ENCODE peak calls at places on chromosomes 11 and 22, in four cellular contexts. F is HepG2, A is GM12878, L is K562. G is an unnamed sample.

GRCh38 chr11:35337136-35337918 is 82.0 kb downstream of the SLC1A2 start:
- DNase-seq in F (peak; percentile 85), A (no peak), L (peak; percentile 26), G (no peak)

GRCh38 chr11:57164317-57164716 is 17.4 kb upstream of the LRRC55 start:
- DNase-seq in F (no peak), A (no peak), L (no peak), G (no peak)

GRCh38 chr22:26845016-26845728 is 187.8 kb downstream of the MIAT start:
- DNase-seq in F (no peak), A (no peak), L (no peak), G (no peak)

GRCh38 chr11:43943931-43944751 is 1.7 kb downstream of the C11orf96 start:
- DNase-seq in F (no peak), A (no peak), L (no peak), G (no peak)

GRCh38 chr11:10303558-10304363 is 1.1 kb upstream of the ADM start:
- DNase-seq in F (peak; percentile 44), A (no peak), L (no peak), G (no peak)

GRCh38 chr11:6319001-6319878 is 1.1 kb downstream of the CAVIN3 start:
- DNase-seq in F (no peak), A (no peak), L (no peak), G (no peak)

GRCh38 chr11:109267293-109268095 is 154.5 kb upstream of the C11orf87 start:
- DNase-seq in F (no peak), A (no peak), L (no peak), G (no peak)

GRCh38 chr11:9330387-9331384 is 16.3 kb upstream of the TMEM41B start:
- DNase-seq in F (no peak), A (no peak), L (no peak), G (no peak)

GRCh38 chr22:23212061-23213030 is 32.0 kb downstream of the BCR start:
- DNase-seq in F (no peak), A (no peak), L (peak; percentile 60), G (no peak)

GRCh38 chr11:34331329-34331728 is 26.5 kb downstream of the ABTB2 start:
- DNase-seq in F (no peak), A (no peak), L (no peak), G (no peak)

GRCh38 chr11:91822805-91823204 is 401.8 kb upstream of the FAT3 start:
- DNase-seq in F (no peak), A (no peak), L (no peak), G (no peak)

GRCh38 chr11:95692526-95693270 is 96.9 kb downstream of the FAM76B start:
- DNase-seq in F (no peak), A (no peak), L (no peak), G (no peak)

GRCh38 chr11:100576044-100577021 is 110.8 kb upstream of the ARHGAP42 start:
- DNase-seq in F (peak; percentile 41), A (peak; percentile 9), L (peak; percentile 45), G (peak; percentile 42)

GRCh38 chr22:27476729-27477128 is 324.8 kb downstream of the MN1 start:
- DNase-seq in F (no peak), A (no peak), L (no peak), G (no peak)

GRCh38 chr11:47348859-47349258 is 3.6 kb downstream of the MYBPC3 start:
- DNase-seq in F (peak; percentile 53), A (no peak), L (no peak), G (peak; percentile 49)

GRCh38 chr22:35434061-35434750 is 34.3 kb downstream of the MCM5 start:
- DNase-seq in F (no peak), A (no peak), L (peak; percentile 39), G (no peak)

GRCh38 chr11:100827934-100828661 is 141.0 kb downstream of the ARHGAP42 start:
- DNase-seq in F (peak; percentile 80), A (peak; percentile 32), L (no peak), G (peak; percentile 24)

GRCh38 chr11:118530683-118531596 is at the start of gene TMEM25:
- DNase-seq in F (peak; percentile 32), A (no peak), L (peak; percentile 93), G (peak; percentile 84)

GRCh38 chr22:43127166-43127908 is 15.9 kb downstream of the MCAT start:
- DNase-seq in F (no peak), A (no peak), L (peak; percentile 61), G (no peak)

GRCh38 chr22:26406118-26406517 is 22.9 kb upstream of the ASPHD2 start:
- DNase-seq in F (no peak), A (no peak), L (no peak), G (no peak)

GRCh38 chr11:129230006-129230405 is 37.9 kb upstream of the ARHGAP32 start:
- DNase-seq in F (no peak), A (no peak), L (no peak), G (no peak)

GRCh38 chr11:8017894-8018741 is 31.0 kb downstream of the EIF3F start:
- DNase-seq in F (no peak), A (no peak), L (no peak), G (no peak)

GRCh38 chr11:120511116-120511803 is at the start of gene GRIK4:
- DNase-seq in F (peak; percentile 52), A (no peak), L (peak; percentile 92), G (peak; percentile 93)

GRCh38 chr22:37930270-37930951 is 23.0 kb downstream of the C22orf23 start:
- DNase-seq in F (no peak), A (no peak), L (peak; percentile 29), G (peak; percentile 51)

GRCh38 chr11:86608251-86608799 is 64.1 kb downstream of the ME3 start:
- DNase-seq in F (peak; percentile 60), A (peak; percentile 21), L (peak; percentile 76), G (peak; percentile 66)
- TF ChIP-seq TARDBP in F (no peak), A (no peak), L (no peak), G (no peak)

GRCh38 chr11:61551630-61552029 is 29.2 kb downstream of the SYT7 start:
- DNase-seq in F (no peak), A (no peak), L (no peak), G (no peak)
- TF ChIP-seq SP1 in F (no peak), A (no peak), L (no peak), G (no peak)

DNA sequence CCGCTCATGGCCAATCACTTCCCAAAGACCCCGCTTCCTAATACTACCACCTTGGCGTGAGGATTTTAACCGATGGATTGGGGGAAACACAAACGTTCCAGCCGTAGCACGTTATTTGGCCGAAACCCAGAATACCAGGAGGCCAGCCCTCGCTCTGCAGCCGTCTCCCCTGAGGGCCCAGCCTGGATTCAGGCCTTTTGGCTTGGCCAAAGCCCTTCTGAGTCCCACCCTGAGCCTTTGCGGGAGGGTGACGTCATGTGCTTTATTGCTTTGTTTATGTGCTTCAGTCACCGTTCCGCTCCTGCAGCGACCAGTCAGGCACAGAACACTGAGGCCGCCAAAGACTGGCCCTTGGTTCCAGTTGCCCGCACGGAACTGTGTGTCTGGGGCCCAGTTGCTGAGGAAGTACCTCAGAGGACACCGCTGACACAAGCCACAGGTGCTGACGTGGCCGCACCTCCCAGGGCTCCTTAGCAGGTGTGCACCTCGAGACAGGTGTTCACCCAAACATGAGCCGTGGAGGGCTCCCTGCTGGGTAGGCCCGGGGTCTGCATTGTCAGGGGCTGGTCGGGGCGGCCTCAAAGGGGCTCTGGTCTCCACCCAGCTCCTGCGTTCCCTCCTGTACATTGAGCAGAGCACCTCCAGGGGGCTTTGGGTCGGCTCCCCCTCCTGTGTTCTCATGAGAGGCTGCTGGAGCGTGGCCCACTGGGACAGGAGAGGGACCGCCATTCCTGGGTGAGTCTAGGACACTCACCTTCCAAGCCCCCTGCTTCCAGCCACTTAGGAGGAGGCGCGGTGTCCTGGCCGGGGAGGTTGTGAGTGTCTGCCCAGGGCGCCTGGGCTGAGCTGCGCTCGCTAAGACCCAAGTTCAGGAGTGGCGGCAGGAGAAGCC is 376.7 kb downstream of the TBC1D22A start:
- DNase-seq in F (no peak), A (no peak), L (no peak), G (no peak)
- TF ChIP-seq TARDBP in F (no peak), A (no peak), L (no peak), G (no peak)

DNA sequence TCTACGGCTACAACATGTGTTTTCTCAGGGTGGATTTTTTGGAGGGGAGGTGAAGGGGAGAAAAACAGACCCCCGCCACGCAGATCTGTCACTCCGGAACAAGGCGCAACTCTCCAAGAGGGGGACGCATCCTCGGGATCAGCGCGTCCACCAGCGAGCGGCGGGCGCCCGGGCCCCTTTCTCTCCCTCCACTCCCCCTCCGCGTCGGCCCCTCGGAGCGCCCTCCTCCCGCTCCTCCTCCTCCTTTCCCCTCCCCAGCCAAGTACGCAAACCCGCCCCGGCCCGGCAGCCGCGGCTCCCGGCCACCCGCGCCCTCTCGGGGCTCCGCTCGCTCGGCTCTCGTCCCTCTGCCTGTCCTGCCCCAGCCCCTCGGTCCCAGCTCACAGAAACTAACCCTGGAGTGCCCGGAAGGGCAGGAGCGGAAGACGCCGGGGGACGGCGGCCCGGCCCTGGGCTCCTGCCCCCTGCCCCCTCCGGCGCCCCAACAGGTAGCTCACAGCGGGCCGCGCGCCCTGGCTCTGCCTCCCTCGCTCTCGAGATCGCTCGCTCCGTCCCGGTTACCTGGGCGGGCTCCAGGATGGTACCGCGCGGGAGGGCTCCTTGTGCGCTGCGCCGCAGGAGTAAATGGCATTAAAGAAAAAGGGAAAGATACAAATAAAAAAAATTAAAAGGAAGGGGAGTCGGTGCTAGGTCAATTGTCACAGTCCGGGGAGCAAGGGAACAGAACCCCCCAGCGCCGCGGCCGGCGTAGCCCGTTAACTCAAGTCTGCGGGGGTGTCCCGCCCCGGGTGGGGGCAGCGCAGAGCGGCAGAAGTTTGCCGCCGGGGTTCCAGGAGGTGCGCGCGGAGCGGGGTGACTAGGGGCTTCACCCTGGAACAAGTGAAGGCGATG is 131.4 kb upstream of the C11orf58 start:
- DNase-seq in F (no peak), A (no peak), L (peak; percentile 47), G (peak; percentile 27)
- TF ChIP-seq SP1 in F (no peak), A (no peak), L (peak; percentile 18), G (no peak)